ENCODE peak calls at places on chromosome 18, in ten cellular contexts. V, T, Y, P, N, R, D, C, W and Q are unnamed samples.

GRCh38 chr18:21315741-21316187 is 73.7 kb downstream of the GREB1L start:
- DNase-seq in V (no peak), T (no peak), Y (peak; percentile 9), P (no peak), N (no peak), R (no peak), D (no peak), C (no peak), W (peak; percentile 30), Q (no peak)

GRCh38 chr18:22879279-22879678 is 53.8 kb upstream of the RBBP8 start:
- DNase-seq in V (no peak), T (no peak), Y (no peak), P (no peak), N (no peak), R (no peak), D (no peak), C (no peak), W (no peak), Q (no peak)

GRCh38 chr18:9827856-9828793 is 57.6 kb upstream of the TXNDC2 start:
- DNase-seq in V (peak; percentile 79), T (peak; percentile 100), Y (no peak), P (no peak), N (peak; percentile 86), R (peak; percentile 71), D (peak; percentile 82), C (peak; percentile 72), W (peak; percentile 46), Q (no peak)

GRCh38 chr18:35775887-35776286 is 194.3 kb downstream of the GALNT1 start:
- DNase-seq in V (no peak), T (peak; percentile 9), Y (no peak), P (no peak), N (no peak), R (no peak), D (no peak), C (no peak), W (no peak), Q (no peak)

GRCh38 chr18:6414118-6414722 is 491 bp downstream of the L3MBTL4 start:
- DNase-seq in V (peak; percentile 84), T (no peak), Y (peak; percentile 22), P (peak; percentile 84), N (no peak), R (peak; percentile 65), D (peak; percentile 95), C (peak; percentile 58), W (peak; percentile 96), Q (peak; percentile 87)

GRCh38 chr18:57791192-57791591 is 11.9 kb downstream of the ATP8B1 start:
- DNase-seq in V (no peak), T (no peak), Y (no peak), P (no peak), N (no peak), R (no peak), D (no peak), C (no peak), W (no peak), Q (no peak)

GRCh38 chr18:11148655-11149440 is 521 bp downstream of the PIEZO2 start:
- DNase-seq in V (no peak), T (no peak), Y (no peak), P (no peak), N (no peak), R (no peak), D (no peak), C (no peak), W (peak; percentile 86), Q (peak; percentile 48)

GRCh38 chr18:61922435-61922834 is 29.6 kb upstream of the RNF152 start:
- DNase-seq in V (no peak), T (peak; percentile 15), Y (no peak), P (no peak), N (no peak), R (no peak), D (no peak), C (no peak), W (no peak), Q (no peak)

GRCh38 chr18:9705183-9705864 is 2.8 kb upstream of the RAB31 start:
- DNase-seq in V (no peak), T (peak; percentile 76), Y (no peak), P (no peak), N (no peak), R (peak; percentile 52), D (no peak), C (no peak), W (no peak), Q (no peak)

GRCh38 chr18:6441201-6441600 is 26.5 kb upstream of the L3MBTL4 start:
- DNase-seq in V (no peak), T (no peak), Y (no peak), P (no peak), N (no peak), R (no peak), D (no peak), C (no peak), W (no peak), Q (no peak)

GRCh38 chr18:68480196-68480595 is 234.7 kb downstream of the TMX3 start:
- DNase-seq in V (no peak), T (no peak), Y (no peak), P (no peak), N (no peak), R (no peak), D (no peak), C (no peak), W (no peak), Q (no peak)

GRCh38 chr18:812673-813404 is 797 bp upstream of the YES1 start:
- DNase-seq in V (peak; percentile 74), T (peak; percentile 82), Y (peak; percentile 37), P (peak; percentile 84), N (peak; percentile 36), R (peak; percentile 87), D (peak; percentile 91), C (peak; percentile 74), W (no peak), Q (peak; percentile 79)
- TF ChIP-seq POLR2A in V (peak; percentile 43), T (peak; percentile 83), Y (no peak), P (no peak), N (no peak), R (no peak), D (no peak), C (no peak), W (no peak), Q (no peak)

GRCh38 chr18:55355220-55355619 is 232.8 kb downstream of the TCF4 start:
- DNase-seq in V (no peak), T (no peak), Y (no peak), P (no peak), N (no peak), R (no peak), D (no peak), C (no peak), W (no peak), Q (no peak)

GRCh38 chr18:55351980-55352714 is 235.8 kb downstream of the TCF4 start:
- DNase-seq in V (no peak), T (peak; percentile 16), Y (no peak), P (no peak), N (no peak), R (no peak), D (no peak), C (no peak), W (no peak), Q (no peak)

GRCh38 chr18:55354795-55355194 is 233.2 kb downstream of the TCF4 start:
- DNase-seq in V (no peak), T (peak; percentile 66), Y (no peak), P (no peak), N (no peak), R (no peak), D (no peak), C (no peak), W (no peak), Q (no peak)

GRCh38 chr18:55353391-55353790 is 234.6 kb downstream of the TCF4 start:
- DNase-seq in V (no peak), T (no peak), Y (no peak), P (no peak), N (no peak), R (no peak), D (no peak), C (no peak), W (no peak), Q (no peak)

DNA sequence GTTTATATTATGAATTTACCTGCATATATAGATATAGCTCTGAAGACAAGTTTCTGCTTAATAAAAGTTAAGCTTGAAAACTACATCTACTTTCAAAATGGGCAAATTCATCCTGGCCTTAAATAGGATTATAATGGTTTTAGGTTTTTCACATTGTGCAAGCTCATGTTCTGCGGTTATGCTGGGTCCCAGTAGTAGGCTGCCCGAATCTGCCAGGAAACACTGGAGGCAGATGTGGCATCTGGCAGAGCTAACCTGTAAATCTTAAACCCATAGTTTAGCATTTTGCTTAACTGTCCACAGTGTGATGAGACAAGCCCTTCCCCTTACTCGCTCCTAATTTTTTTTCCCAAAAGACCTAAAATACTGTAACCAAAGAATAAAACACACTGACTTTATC is 234.2 kb downstream of the TCF4 start:
- DNase-seq in V (no peak), T (no peak), Y (no peak), P (no peak), N (no peak), R (no peak), D (no peak), C (no peak), W (no peak), Q (no peak)
- H3K4me1 ChIP-seq in V (no peaks in the 10 kb centered on the region), T (peaks cover 8% of the 10 kb centered on the region), Y (no peaks in the 10 kb centered on the region), P (peaks cover 6% of the 10 kb centered on the region), N (peaks cover 7% of the 10 kb centered on the region), R (no peaks in the 10 kb centered on the region), D (peaks cover 12% of the 10 kb centered on the region), C (no peaks in the 10 kb centered on the region), W (peaks cover 6% of the 10 kb centered on the region), Q (no peaks in the 10 kb centered on the region)

DNA sequence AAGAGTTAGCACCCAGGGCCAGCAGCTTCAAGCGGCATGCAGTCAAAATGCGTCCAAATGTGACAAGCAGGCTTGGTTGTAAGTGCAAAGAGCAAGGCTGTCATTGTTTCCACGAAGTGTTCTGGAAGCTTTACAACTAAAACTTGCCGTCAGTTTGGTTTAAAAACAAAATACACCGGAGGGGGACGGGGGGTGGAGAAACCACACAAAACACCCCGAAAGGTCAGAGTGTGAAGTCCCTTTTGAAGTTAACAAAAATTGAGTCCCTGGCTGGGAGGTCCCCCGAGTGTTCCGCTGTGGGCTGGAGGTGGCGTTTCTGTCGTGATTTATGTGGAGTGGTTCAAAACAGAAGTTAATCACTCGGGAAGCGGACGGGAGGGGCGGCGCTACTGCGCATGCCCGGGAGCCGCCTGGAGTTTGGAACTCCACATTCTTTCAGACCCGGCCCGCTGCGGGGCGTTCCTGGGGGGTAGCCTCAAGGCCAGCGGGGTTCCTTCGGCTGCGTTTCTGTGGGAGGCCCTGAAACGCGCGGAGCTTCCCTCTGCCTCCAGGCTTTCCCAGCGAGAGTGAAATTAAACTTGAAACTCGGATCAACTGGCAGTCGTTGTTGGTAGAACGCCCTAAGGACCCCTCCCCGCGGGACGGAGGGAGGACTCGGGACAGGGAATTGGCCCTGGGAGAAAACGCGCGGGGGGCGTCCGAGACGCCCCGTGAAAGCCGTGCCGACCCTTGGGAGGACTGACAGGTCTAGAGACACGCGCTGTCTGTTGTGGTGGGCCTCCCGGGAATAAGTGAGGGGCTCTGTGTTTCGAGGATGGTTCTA is 1.4 kb downstream of the TGIF1 start:
- DNase-seq in V (peak; percentile 94), T (peak; percentile 89), Y (peak; percentile 80), P (peak; percentile 96), N (no peak), R (peak; percentile 95), D (peak; percentile 95), C (peak; percentile 94), W (peak; percentile 98), Q (peak; percentile 96)
- TF ChIP-seq POLR2A in V (peak; percentile 93), T (peak; percentile 93), Y (peak; percentile 57), P (peak; percentile 80), N (no peak), R (peak; percentile 92), D (no peak), C (peak; percentile 89), W (peak; percentile 97), Q (peak; percentile 98)

DNA sequence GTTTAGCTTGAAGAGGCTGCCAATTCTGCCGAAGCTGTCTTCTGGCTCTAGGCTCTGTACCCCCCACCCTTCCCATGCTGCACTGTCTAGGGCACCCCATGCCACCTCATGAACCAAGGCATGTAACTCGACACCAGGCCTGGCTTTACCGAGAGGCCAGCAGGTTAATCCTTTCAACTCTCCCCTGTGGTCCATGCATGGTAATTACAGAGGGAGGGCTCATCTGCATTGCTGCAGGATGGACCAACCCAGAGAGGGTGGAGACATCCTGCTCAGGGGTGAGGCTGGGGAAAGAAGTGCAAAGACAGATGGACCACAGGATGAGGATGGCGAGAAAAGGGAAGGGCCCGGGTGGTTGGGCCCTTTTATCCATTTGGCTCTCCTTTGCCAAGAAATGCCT is 65.8 kb downstream of the KCTD1 start:
- DNase-seq in V (no peak), T (no peak), Y (no peak), P (no peak), N (no peak), R (no peak), D (no peak), C (no peak), W (no peak), Q (no peak)
- H3K4me1 ChIP-seq in V (peaks cover 8% of the 10 kb centered on the region), T (peaks cover 18% of the 10 kb centered on the region), Y (peaks cover 19% of the 10 kb centered on the region), P (no peaks in the 10 kb centered on the region), N (peaks cover 97% of the 10 kb centered on the region), R (no peaks in the 10 kb centered on the region), D (no peaks in the 10 kb centered on the region), C (peaks cover 8% of the 10 kb centered on the region), W (no peaks in the 10 kb centered on the region), Q (no peaks in the 10 kb centered on the region)